ENCODE peak calls at places on chromosomes 4 and X, in seven cellular contexts. I, X, E, U, D, G and M are unnamed samples.

GRCh38 chr4:127995776-127996175 is 30.6 kb downstream of the ABHD18 start:
- DNase-seq in I (no peak), X (peak), E (no peak), U (peak), D (no peak), G (no peak), M (peak)

GRCh38 chr4:90012918-90013317 is 114.3 kb upstream of the CCSER1 start:
- DNase-seq in I (no peak), X (no peak), E (no peak), U (no peak), D (no peak), G (no peak), M (no peak)

GRCh38 chrX:153500676-153501280 is 6.0 kb downstream of the BGN start:
- DNase-seq in I (no peak), X (no peak), E (no peak), U (no peak), D (no peak), G (no peak), M (no peak)

GRCh38 chrX:102155806-102156179 is at the start of gene BEX5:
- DNase-seq in I (peak), X (no peak), E (peak), U (peak), D (no peak), G (peak), M (no peak)

GRCh38 chr4:109701566-109702399 is 1.5 kb downstream of the CASP6 start:
- DNase-seq in I (no peak), X (no peak), E (no peak), U (no peak), D (no peak), G (no peak), M (no peak)

GRCh38 chrX:12929701-12930100 is 23.3 kb downstream of the TLR8 start:
- DNase-seq in I (peak), X (no peak), E (no peak), U (no peak), D (no peak), G (no peak), M (no peak)

GRCh38 chr4:109703664-109704351 is 563 bp upstream of the CASP6 start:
- DNase-seq in I (no peak), X (no peak), E (no peak), U (no peak), D (no peak), G (no peak), M (no peak)

GRCh38 chr4:168221298-168221697 is 97.3 kb downstream of the DDX60 start:
- DNase-seq in I (peak), X (peak), E (no peak), U (peak), D (no peak), G (no peak), M (no peak)

GRCh38 chrX:69153060-69153730 is 12.1 kb downstream of the PJA1 start:
- DNase-seq in I (no peak), X (no peak), E (peak), U (peak), D (peak), G (no peak), M (no peak)

GRCh38 chr4:18318682-18319410 is 297.3 kb upstream of the LCORL start:
- DNase-seq in I (no peak), X (no peak), E (peak), U (no peak), D (no peak), G (no peak), M (peak)

GRCh38 chr4:4969298-4969697 is 50.0 kb downstream of the CYTL1 start:
- DNase-seq in I (peak), X (no peak), E (no peak), U (peak), D (no peak), G (no peak), M (peak)

GRCh38 chr4:152640058-152640921 is 39.5 kb downstream of the TMEM154 start:
- DNase-seq in I (no peak), X (no peak), E (peak), U (peak), D (no peak), G (no peak), M (no peak)